ENCODE peak calls at places on chromosomes 6 and 20, in ten cellular contexts. One of them, this sample, is unnamed.

GRCh38 chr6:163457637-163458561 is 43.4 kb downstream of the QKI start:
- DNase-seq in brain microvascular endothelial cell: peak
- DNase-seq in CD8-positive, alpha-beta T cell: no peak
- DNase-seq in OCI-LY7: no peak
- DNase-seq in breast epithelium: no peak
- DNase-seq in AG04450: peak
- DNase-seq in AG09309: peak
- DNase-seq in lower lobe of right lung: no peak
- DNase-seq in cardiac fibroblast: peak
- DNase-seq in left ventricle myocardium inferior: no peak
- DNase-seq in this sample: peak

GRCh38 chr20:54070187-54070987 is at the start of gene BCAS1:
- DNase-seq in brain microvascular endothelial cell: no peak
- DNase-seq in CD8-positive, alpha-beta T cell: no peak
- DNase-seq in OCI-LY7: no peak
- DNase-seq in breast epithelium: peak
- DNase-seq in AG04450: no peak
- DNase-seq in AG09309: no peak
- DNase-seq in lower lobe of right lung: no peak
- DNase-seq in cardiac fibroblast: no peak
- DNase-seq in left ventricle myocardium inferior: no peak
- DNase-seq in this sample: no peak

GRCh38 chr6:4372866-4373265 is 237.5 kb upstream of the ECI2 start:
- DNase-seq in brain microvascular endothelial cell: no peak
- DNase-seq in CD8-positive, alpha-beta T cell: no peak
- DNase-seq in OCI-LY7: no peak
- DNase-seq in breast epithelium: no peak
- DNase-seq in AG04450: no peak
- DNase-seq in AG09309: no peak
- DNase-seq in lower lobe of right lung: no peak
- DNase-seq in cardiac fibroblast: no peak
- DNase-seq in left ventricle myocardium inferior: no peak
- DNase-seq in this sample: no peak

GRCh38 chr6:111818539-111819226 is 54.6 kb downstream of the FYN start:
- DNase-seq in brain microvascular endothelial cell: no peak
- DNase-seq in CD8-positive, alpha-beta T cell: no peak
- DNase-seq in OCI-LY7: no peak
- DNase-seq in breast epithelium: no peak
- DNase-seq in AG04450: no peak
- DNase-seq in AG09309: no peak
- DNase-seq in lower lobe of right lung: no peak
- DNase-seq in cardiac fibroblast: no peak
- DNase-seq in left ventricle myocardium inferior: no peak
- DNase-seq in this sample: no peak

GRCh38 chr6:99434702-99435530 is 9.8 kb upstream of the PNISR start:
- DNase-seq in brain microvascular endothelial cell: no peak
- DNase-seq in CD8-positive, alpha-beta T cell: no peak
- DNase-seq in OCI-LY7: peak
- DNase-seq in breast epithelium: no peak
- DNase-seq in AG04450: no peak
- DNase-seq in AG09309: no peak
- DNase-seq in lower lobe of right lung: no peak
- DNase-seq in cardiac fibroblast: peak
- DNase-seq in left ventricle myocardium inferior: no peak
- DNase-seq in this sample: no peak

GRCh38 chr6:37244430-37245310 is 12.9 kb upstream of the TBC1D22B start:
- DNase-seq in brain microvascular endothelial cell: peak
- DNase-seq in CD8-positive, alpha-beta T cell: no peak
- DNase-seq in OCI-LY7: no peak
- DNase-seq in breast epithelium: peak
- DNase-seq in AG04450: peak
- DNase-seq in AG09309: peak
- DNase-seq in lower lobe of right lung: peak
- DNase-seq in cardiac fibroblast: peak
- DNase-seq in left ventricle myocardium inferior: peak
- DNase-seq in this sample: peak

GRCh38 chr6:157867155-157867559 is 44.1 kb downstream of the SNX9 start:
- DNase-seq in brain microvascular endothelial cell: peak
- DNase-seq in CD8-positive, alpha-beta T cell: peak
- DNase-seq in OCI-LY7: no peak
- DNase-seq in breast epithelium: no peak
- DNase-seq in AG04450: no peak
- DNase-seq in AG09309: no peak
- DNase-seq in lower lobe of right lung: no peak
- DNase-seq in cardiac fibroblast: peak
- DNase-seq in left ventricle myocardium inferior: no peak
- DNase-seq in this sample: no peak

GRCh38 chr20:37270586-37271420 is 9.2 kb upstream of the GHRH start:
- DNase-seq in brain microvascular endothelial cell: peak
- DNase-seq in CD8-positive, alpha-beta T cell: no peak
- DNase-seq in OCI-LY7: no peak
- DNase-seq in breast epithelium: no peak
- DNase-seq in AG04450: no peak
- DNase-seq in AG09309: no peak
- DNase-seq in lower lobe of right lung: no peak
- DNase-seq in cardiac fibroblast: peak
- DNase-seq in left ventricle myocardium inferior: no peak
- DNase-seq in this sample: no peak

GRCh38 chr6:125846292-125847024 is 55.7 kb downstream of the NCOA7 start:
- DNase-seq in brain microvascular endothelial cell: no peak
- DNase-seq in CD8-positive, alpha-beta T cell: no peak
- DNase-seq in OCI-LY7: no peak
- DNase-seq in breast epithelium: no peak
- DNase-seq in AG04450: no peak
- DNase-seq in AG09309: no peak
- DNase-seq in lower lobe of right lung: no peak
- DNase-seq in cardiac fibroblast: no peak
- DNase-seq in left ventricle myocardium inferior: no peak
- DNase-seq in this sample: no peak

GRCh38 chr6:132788658-132789397 is 9.6 kb downstream of the SLC18B1 start:
- DNase-seq in brain microvascular endothelial cell: no peak
- DNase-seq in CD8-positive, alpha-beta T cell: no peak
- DNase-seq in OCI-LY7: no peak
- DNase-seq in breast epithelium: no peak
- DNase-seq in AG04450: no peak
- DNase-seq in AG09309: no peak
- DNase-seq in lower lobe of right lung: no peak
- DNase-seq in cardiac fibroblast: no peak
- DNase-seq in left ventricle myocardium inferior: no peak
- DNase-seq in this sample: no peak

GRCh38 chr6:105346052-105346451 is 56.8 kb downstream of the PREP start:
- DNase-seq in brain microvascular endothelial cell: peak
- DNase-seq in CD8-positive, alpha-beta T cell: no peak
- DNase-seq in OCI-LY7: no peak
- DNase-seq in breast epithelium: no peak
- DNase-seq in AG04450: peak
- DNase-seq in AG09309: no peak
- DNase-seq in lower lobe of right lung: no peak
- DNase-seq in cardiac fibroblast: peak
- DNase-seq in left ventricle myocardium inferior: no peak
- DNase-seq in this sample: peak

GRCh38 chr6:74015427-74015826 is 319.4 kb downstream of the CD109 start:
- DNase-seq in brain microvascular endothelial cell: no peak
- DNase-seq in CD8-positive, alpha-beta T cell: no peak
- DNase-seq in OCI-LY7: no peak
- DNase-seq in breast epithelium: no peak
- DNase-seq in AG04450: no peak
- DNase-seq in AG09309: no peak
- DNase-seq in lower lobe of right lung: no peak
- DNase-seq in cardiac fibroblast: no peak
- DNase-seq in left ventricle myocardium inferior: no peak
- DNase-seq in this sample: no peak

GRCh38 chr20:6663751-6664388 is 103.6 kb upstream of the BMP2 start:
- DNase-seq in brain microvascular endothelial cell: no peak
- DNase-seq in CD8-positive, alpha-beta T cell: no peak
- DNase-seq in OCI-LY7: no peak
- DNase-seq in breast epithelium: no peak
- DNase-seq in AG04450: no peak
- DNase-seq in AG09309: no peak
- DNase-seq in lower lobe of right lung: no peak
- DNase-seq in cardiac fibroblast: peak
- DNase-seq in left ventricle myocardium inferior: no peak
- DNase-seq in this sample: peak

GRCh38 chr20:47165376-47165865 is 191.1 kb downstream of the ZMYND8 start:
- DNase-seq in brain microvascular endothelial cell: no peak
- DNase-seq in CD8-positive, alpha-beta T cell: no peak
- DNase-seq in OCI-LY7: no peak
- DNase-seq in breast epithelium: no peak
- DNase-seq in AG04450: no peak
- DNase-seq in AG09309: no peak
- DNase-seq in lower lobe of right lung: no peak
- DNase-seq in cardiac fibroblast: no peak
- DNase-seq in left ventricle myocardium inferior: no peak
- DNase-seq in this sample: no peak

GRCh38 chr6:37694259-37694658 is 3.4 kb downstream of the MDGA1 start:
- DNase-seq in brain microvascular endothelial cell: no peak
- DNase-seq in CD8-positive, alpha-beta T cell: no peak
- DNase-seq in OCI-LY7: no peak
- DNase-seq in breast epithelium: no peak
- DNase-seq in AG04450: no peak
- DNase-seq in AG09309: no peak
- DNase-seq in lower lobe of right lung: no peak
- DNase-seq in cardiac fibroblast: no peak
- DNase-seq in left ventricle myocardium inferior: no peak
- DNase-seq in this sample: no peak

GRCh38 chr6:32177182-32177787 is 920 bp upstream of the RNF5 start:
- DNase-seq in brain microvascular endothelial cell: peak
- DNase-seq in CD8-positive, alpha-beta T cell: no peak
- DNase-seq in OCI-LY7: no peak
- DNase-seq in breast epithelium: no peak
- DNase-seq in AG04450: no peak
- DNase-seq in AG09309: no peak
- DNase-seq in lower lobe of right lung: no peak
- DNase-seq in cardiac fibroblast: no peak
- DNase-seq in left ventricle myocardium inferior: no peak
- DNase-seq in this sample: no peak

GRCh38 chr6:35370799-35371493 is 28.6 kb downstream of the PPARD start:
- DNase-seq in brain microvascular endothelial cell: peak
- DNase-seq in CD8-positive, alpha-beta T cell: no peak
- DNase-seq in OCI-LY7: peak
- DNase-seq in breast epithelium: no peak
- DNase-seq in AG04450: no peak
- DNase-seq in AG09309: no peak
- DNase-seq in lower lobe of right lung: peak
- DNase-seq in cardiac fibroblast: peak
- DNase-seq in left ventricle myocardium inferior: no peak
- DNase-seq in this sample: no peak

GRCh38 chr6:43779864-43780260 is 9.9 kb downstream of the VEGFA start:
- DNase-seq in brain microvascular endothelial cell: no peak
- DNase-seq in CD8-positive, alpha-beta T cell: no peak
- DNase-seq in OCI-LY7: no peak
- DNase-seq in breast epithelium: peak
- DNase-seq in AG04450: no peak
- DNase-seq in AG09309: no peak
- DNase-seq in lower lobe of right lung: peak
- DNase-seq in cardiac fibroblast: no peak
- DNase-seq in left ventricle myocardium inferior: no peak
- DNase-seq in this sample: no peak

GRCh38 chr20:36919715-36920333 is 31.7 kb downstream of the SAMHD1 start:
- DNase-seq in brain microvascular endothelial cell: peak
- DNase-seq in CD8-positive, alpha-beta T cell: peak
- DNase-seq in OCI-LY7: peak
- DNase-seq in breast epithelium: no peak
- DNase-seq in AG04450: peak
- DNase-seq in AG09309: no peak
- DNase-seq in lower lobe of right lung: no peak
- DNase-seq in cardiac fibroblast: peak
- DNase-seq in left ventricle myocardium inferior: no peak
- DNase-seq in this sample: peak

GRCh38 chr6:170345662-170346061 is 39.1 kb downstream of the FAM120B start:
- DNase-seq in brain microvascular endothelial cell: no peak
- DNase-seq in CD8-positive, alpha-beta T cell: no peak
- DNase-seq in OCI-LY7: no peak
- DNase-seq in breast epithelium: no peak
- DNase-seq in AG04450: no peak
- DNase-seq in AG09309: no peak
- DNase-seq in lower lobe of right lung: no peak
- DNase-seq in cardiac fibroblast: no peak
- DNase-seq in left ventricle myocardium inferior: no peak
- DNase-seq in this sample: no peak
- H3K4me3 ChIP-seq in brain microvascular endothelial cell: no peak
- H3K4me3 ChIP-seq in CD8-positive, alpha-beta T cell: no peak
- H3K4me3 ChIP-seq in OCI-LY7: no peak
- H3K4me3 ChIP-seq in breast epithelium: no peak
- H3K4me3 ChIP-seq in AG04450: no peak
- H3K4me3 ChIP-seq in AG09309: no peak
- H3K4me3 ChIP-seq in lower lobe of right lung: no peak
- H3K4me3 ChIP-seq in cardiac fibroblast: no peak
- H3K4me3 ChIP-seq in left ventricle myocardium inferior: no peak
- H3K4me3 ChIP-seq in this sample: no peak

GRCh38 chr6:107674995-107675738 is 148.9 kb downstream of the SCML4 start:
- DNase-seq in brain microvascular endothelial cell: peak
- DNase-seq in CD8-positive, alpha-beta T cell: peak
- DNase-seq in OCI-LY7: peak
- DNase-seq in breast epithelium: peak
- DNase-seq in AG04450: peak
- DNase-seq in AG09309: peak
- DNase-seq in lower lobe of right lung: peak
- DNase-seq in cardiac fibroblast: peak
- DNase-seq in left ventricle myocardium inferior: peak
- DNase-seq in this sample: peak
- TF ChIP-seq CTCF in brain microvascular endothelial cell: peak
- TF ChIP-seq CTCF in CD8-positive, alpha-beta T cell: peak
- TF ChIP-seq CTCF in OCI-LY7: peak
- TF ChIP-seq CTCF in breast epithelium: peak
- TF ChIP-seq CTCF in AG04450: peak
- TF ChIP-seq CTCF in AG09309: peak
- TF ChIP-seq CTCF in lower lobe of right lung: peak
- TF ChIP-seq CTCF in cardiac fibroblast: peak
- TF ChIP-seq CTCF in left ventricle myocardium inferior: peak
- TF ChIP-seq CTCF in this sample: peak

DNA sequence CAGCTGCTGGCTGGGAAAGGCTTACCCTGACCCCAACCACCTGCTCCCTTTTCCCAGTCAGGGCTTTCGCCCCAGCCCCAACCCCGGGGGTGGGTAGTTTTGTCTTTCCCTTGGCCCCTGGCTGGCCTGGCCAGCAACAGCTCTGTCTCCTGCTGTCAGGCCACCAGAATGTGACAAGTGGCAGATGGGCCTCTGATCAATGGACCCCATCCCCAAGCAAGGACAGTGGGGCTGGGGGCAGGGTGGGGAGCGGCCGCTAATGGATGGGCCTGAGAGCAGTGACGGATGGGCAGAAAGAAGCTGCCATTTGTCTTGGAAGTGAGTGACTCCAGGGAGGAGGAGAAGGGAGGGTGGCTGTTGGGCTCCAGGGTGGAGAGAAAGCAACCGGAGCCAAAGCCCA is 121.6 kb downstream of the DHX35 start:
- DNase-seq in brain microvascular endothelial cell: no peak
- DNase-seq in CD8-positive, alpha-beta T cell: no peak
- DNase-seq in OCI-LY7: no peak
- DNase-seq in breast epithelium: no peak
- DNase-seq in AG04450: no peak
- DNase-seq in AG09309: no peak
- DNase-seq in lower lobe of right lung: no peak
- DNase-seq in cardiac fibroblast: no peak
- DNase-seq in left ventricle myocardium inferior: no peak
- DNase-seq in this sample: no peak
- H3K4me3 ChIP-seq in brain microvascular endothelial cell: no peak
- H3K4me3 ChIP-seq in CD8-positive, alpha-beta T cell: no peak
- H3K4me3 ChIP-seq in OCI-LY7: no peak
- H3K4me3 ChIP-seq in breast epithelium: no peak
- H3K4me3 ChIP-seq in AG04450: no peak
- H3K4me3 ChIP-seq in AG09309: no peak
- H3K4me3 ChIP-seq in lower lobe of right lung: no peak
- H3K4me3 ChIP-seq in cardiac fibroblast: no peak
- H3K4me3 ChIP-seq in left ventricle myocardium inferior: no peak
- H3K4me3 ChIP-seq in this sample: no peak

GRCh38 chr6:30101939-30102700 is 10.8 kb downstream of the TRIM31 start:
- DNase-seq in brain microvascular endothelial cell: peak
- DNase-seq in CD8-positive, alpha-beta T cell: peak
- DNase-seq in OCI-LY7: peak
- DNase-seq in breast epithelium: peak
- DNase-seq in AG04450: peak
- DNase-seq in AG09309: peak
- DNase-seq in lower lobe of right lung: peak
- DNase-seq in cardiac fibroblast: peak
- DNase-seq in left ventricle myocardium inferior: peak
- DNase-seq in this sample: peak
- TF ChIP-seq CTCF in brain microvascular endothelial cell: no peak
- TF ChIP-seq CTCF in CD8-positive, alpha-beta T cell: no peak
- TF ChIP-seq CTCF in OCI-LY7: no peak
- TF ChIP-seq CTCF in breast epithelium: no peak
- TF ChIP-seq CTCF in AG04450: no peak
- TF ChIP-seq CTCF in AG09309: peak
- TF ChIP-seq CTCF in lower lobe of right lung: no peak
- TF ChIP-seq CTCF in cardiac fibroblast: peak
- TF ChIP-seq CTCF in left ventricle myocardium inferior: peak
- TF ChIP-seq CTCF in this sample: no peak

This sample was measured in retinal pigment epithelial cell.